ENCODE peak calls at places on chromosomes 7 and 10, in ten cellular contexts. A is mesothelial cell of epicardium, F is heart right ventricle, B is sigmoid colon, K is AG09319, Y is type B pancreatic cell, J is fibroblast of pulmonary artery, U is WTC11, N is GM20000, I is HFFc6. V is an unnamed sample.

GRCh38 chr10:60417024-60417423 is 27.3 kb upstream of the ANK3 start:
- DNase-seq in A (no peak), F (no peak), B (no peak), K (no peak), Y (no peak), J (no peak), U (no peak), N (no peak), I (no peak), V (no peak)

GRCh38 chr10:71285180-71285545 is 33.9 kb upstream of the SLC29A3 start:
- DNase-seq in A (peak; percentile 69), F (no peak), B (no peak), K (no peak), Y (no peak), J (peak; percentile 47), U (peak; percentile 77), N (peak; percentile 75), I (no peak), V (peak; percentile 39)

GRCh38 chr10:32155075-32155516 is 98.9 kb upstream of the KIF5B start:
- DNase-seq in A (no peak), F (no peak), B (no peak), K (no peak), Y (no peak), J (peak; percentile 88), U (no peak), N (no peak), I (peak; percentile 23), V (no peak)

GRCh38 chr7:130719550-130719949 is 14.5 kb downstream of the KLF14 start:
- DNase-seq in A (no peak), F (no peak), B (no peak), K (no peak), Y (no peak), J (no peak), U (no peak), N (no peak), I (no peak), V (no peak)

GRCh38 chr7:101390901-101391301 is 28.2 kb downstream of the COL26A1 start:
- DNase-seq in A (no peak), F (peak; percentile 55), B (no peak), K (no peak), Y (no peak), J (peak; percentile 16), U (peak; percentile 56), N (peak; percentile 81), I (no peak), V (no peak)

GRCh38 chr7:80611779-80612178 is 26.7 kb upstream of the CD36 start:
- DNase-seq in A (no peak), F (peak; percentile 69), B (no peak), K (no peak), Y (no peak), J (peak; percentile 63), U (no peak), N (no peak), I (peak; percentile 78), V (peak; percentile 27)

GRCh38 chr10:114816308-114816707 is 5.3 kb upstream of the FHIP2A start:
- DNase-seq in A (no peak), F (no peak), B (no peak), K (no peak), Y (no peak), J (no peak), U (no peak), N (no peak), I (no peak), V (no peak)

GRCh38 chr7:142866361-142867096 is 11.7 kb downstream of the EPHB6 start:
- DNase-seq in A (no peak), F (no peak), B (no peak), K (no peak), Y (no peak), J (peak; percentile 24), U (peak; percentile 80), N (peak; percentile 54), I (no peak), V (no peak)

GRCh38 chr7:2796358-2797352 is 47.5 kb downstream of the GNA12 start:
- DNase-seq in A (no peak), F (peak; percentile 86), B (peak; percentile 91), K (no peak), Y (no peak), J (peak; percentile 99), U (no peak), N (no peak), I (no peak), V (peak; percentile 55)

GRCh38 chr10:103493362-103493871 is at the start of gene NEURL1:
- DNase-seq in A (no peak), F (no peak), B (no peak), K (no peak), Y (no peak), J (no peak), U (peak; percentile 61), N (peak; percentile 44), I (no peak), V (peak; percentile 33)

GRCh38 chr10:28878236-28878970 is 201.1 kb downstream of the BAMBI start:
- DNase-seq in A (peak; percentile 10), F (no peak), B (no peak), K (no peak), Y (no peak), J (no peak), U (no peak), N (no peak), I (no peak), V (no peak)

GRCh38 chr7:116884691-116885090 is 22.3 kb downstream of the CAPZA2 start:
- DNase-seq in A (no peak), F (no peak), B (no peak), K (no peak), Y (no peak), J (no peak), U (no peak), N (no peak), I (no peak), V (no peak)

GRCh38 chr10:82934947-82935346 is 1060.0 kb downstream of the NRG3 start:
- DNase-seq in A (no peak), F (no peak), B (no peak), K (no peak), Y (no peak), J (no peak), U (no peak), N (no peak), I (no peak), V (no peak)

GRCh38 chr10:82938331-82938730 is 1063.3 kb downstream of the NRG3 start:
- DNase-seq in A (no peak), F (no peak), B (no peak), K (no peak), Y (no peak), J (no peak), U (no peak), N (no peak), I (no peak), V (no peak)

GRCh38 chr10:82932426-82932825 is 1057.4 kb downstream of the NRG3 start:
- DNase-seq in A (no peak), F (no peak), B (no peak), K (no peak), Y (no peak), J (no peak), U (no peak), N (no peak), I (no peak), V (no peak)

GRCh38 chr10:82934429-82934828 is 1059.4 kb downstream of the NRG3 start:
- DNase-seq in A (no peak), F (no peak), B (no peak), K (no peak), Y (no peak), J (peak; percentile 6), U (no peak), N (no peak), I (peak; percentile 5), V (no peak)
- TF ChIP-seq CTCF in A (no peak), F (no peak), B (no peak), K (no peak), Y (peak; percentile 25), J (no peak), U (no peak), N (no peak), I (peak; percentile 37), V (no peak)

GRCh38 chr10:118564652-118565051 is 30.8 kb downstream of the PRLHR start:
- DNase-seq in A (no peak), F (no peak), B (no peak), K (no peak), Y (peak; percentile 54), J (peak; percentile 35), U (peak; percentile 73), N (no peak), I (peak; percentile 18), V (no peak)
- TF ChIP-seq CTCF in A (no peak), F (peak; percentile 23), B (no peak), K (peak; percentile 30), Y (peak; percentile 51), J (peak; percentile 30), U (no peak), N (no peak), I (peak; percentile 60), V (no peak)

GRCh38 chr10:89665302-89665701 is 20.3 kb upstream of the PANK1 start:
- DNase-seq in A (no peak), F (no peak), B (no peak), K (no peak), Y (no peak), J (no peak), U (no peak), N (no peak), I (no peak), V (no peak)

GRCh38 chr10:89668391-89669180 is 23.5 kb upstream of the PANK1 start:
- DNase-seq in A (no peak), F (no peak), B (no peak), K (no peak), Y (no peak), J (no peak), U (no peak), N (no peak), I (no peak), V (peak; percentile 66)

GRCh38 chr10:89666138-89666537 is 21.1 kb upstream of the PANK1 start:
- DNase-seq in A (no peak), F (no peak), B (no peak), K (no peak), Y (no peak), J (no peak), U (no peak), N (no peak), I (no peak), V (no peak)

GRCh38 chr10:89670926-89671325 is 25.9 kb upstream of the PANK1 start:
- DNase-seq in A (no peak), F (no peak), B (no peak), K (no peak), Y (no peak), J (no peak), U (no peak), N (no peak), I (peak; percentile 26), V (no peak)

GRCh38 chr10:89669985-89670384 is 24.9 kb upstream of the PANK1 start:
- DNase-seq in A (no peak), F (no peak), B (no peak), K (no peak), Y (no peak), J (no peak), U (no peak), N (no peak), I (no peak), V (no peak)
- TF ChIP-seq CTCF in A (no peak), F (no peak), B (no peak), K (no peak), Y (no peak), J (no peak), U (no peak), N (no peak), I (no peak), V (no peak)

DNA sequence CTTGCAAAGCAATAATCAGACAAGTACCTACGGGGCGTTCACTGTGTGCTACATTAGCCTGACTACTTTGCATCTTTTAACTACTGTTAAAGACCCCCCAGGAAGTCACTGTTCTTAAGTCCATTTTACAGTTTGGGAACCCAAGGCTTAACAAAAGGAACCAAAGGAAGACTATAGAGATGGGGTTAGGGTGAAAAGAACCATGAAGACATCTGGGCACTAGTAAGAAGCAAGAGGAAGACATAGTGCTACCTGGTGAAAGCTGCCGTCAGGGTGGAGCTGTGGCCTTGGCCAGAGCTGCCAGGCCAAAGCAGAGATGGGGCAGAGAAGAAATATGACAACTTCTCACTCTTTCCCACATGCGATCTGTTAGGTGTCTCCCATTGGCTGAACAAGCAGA is 85.3 kb downstream of the ARID5B start:
- DNase-seq in A (no peak), F (no peak), B (no peak), K (no peak), Y (no peak), J (no peak), U (no peak), N (no peak), I (no peak), V (no peak)
- TF ChIP-seq CTCF in A (no peak), F (no peak), B (no peak), K (no peak), Y (no peak), J (no peak), U (no peak), N (no peak), I (no peak), V (no peak)